ENCODE peak calls at places on chromosomes 7 and 10, in four cellular contexts. One of them, this sample, is unnamed.

GRCh38 chr7:143878884-143879283 is 23.1 kb downstream of the TCAF1 start:
- DNase-seq in thoracic aorta: no peak
- DNase-seq in spleen: no peak
- DNase-seq in cardiac fibroblast: no peak
- DNase-seq in this sample: no peak

GRCh38 chr7:24825931-24826661 is 68.8 kb upstream of the GSDME start:
- DNase-seq in spleen: no peak
- DNase-seq in thoracic aorta: no peak
- DNase-seq in cardiac fibroblast: peak
- DNase-seq in this sample: peak

GRCh38 chr7:14734839-14735321 is 167.7 kb downstream of the DGKB start:
- DNase-seq in cardiac fibroblast: no peak
- DNase-seq in thoracic aorta: no peak
- DNase-seq in spleen: no peak
- DNase-seq in this sample: no peak

GRCh38 chr10:73092830-73093229 is 3.8 kb downstream of the P4HA1 start:
- DNase-seq in thoracic aorta: no peak
- DNase-seq in spleen: no peak
- DNase-seq in cardiac fibroblast: no peak
- DNase-seq in this sample: no peak

GRCh38 chr7:87498893-87499292 is 23.4 kb upstream of the ABCB4 start:
- DNase-seq in spleen: no peak
- DNase-seq in cardiac fibroblast: no peak
- DNase-seq in thoracic aorta: no peak
- DNase-seq in this sample: no peak

GRCh38 chr7:94395141-94396041 is 696 bp downstream of the COL1A2 start:
- DNase-seq in cardiac fibroblast: peak
- DNase-seq in thoracic aorta: no peak
- DNase-seq in spleen: no peak
- DNase-seq in this sample: peak

GRCh38 chr7:151213826-151214225 is 3.5 kb upstream of the H2BK1 start:
- DNase-seq in thoracic aorta: no peak
- DNase-seq in spleen: peak
- DNase-seq in cardiac fibroblast: no peak
- DNase-seq in this sample: no peak

GRCh38 chr7:80634505-80634904 is 3.9 kb upstream of the CD36 start:
- DNase-seq in thoracic aorta: no peak
- DNase-seq in cardiac fibroblast: peak
- DNase-seq in spleen: no peak
- DNase-seq in this sample: peak

DNA sequence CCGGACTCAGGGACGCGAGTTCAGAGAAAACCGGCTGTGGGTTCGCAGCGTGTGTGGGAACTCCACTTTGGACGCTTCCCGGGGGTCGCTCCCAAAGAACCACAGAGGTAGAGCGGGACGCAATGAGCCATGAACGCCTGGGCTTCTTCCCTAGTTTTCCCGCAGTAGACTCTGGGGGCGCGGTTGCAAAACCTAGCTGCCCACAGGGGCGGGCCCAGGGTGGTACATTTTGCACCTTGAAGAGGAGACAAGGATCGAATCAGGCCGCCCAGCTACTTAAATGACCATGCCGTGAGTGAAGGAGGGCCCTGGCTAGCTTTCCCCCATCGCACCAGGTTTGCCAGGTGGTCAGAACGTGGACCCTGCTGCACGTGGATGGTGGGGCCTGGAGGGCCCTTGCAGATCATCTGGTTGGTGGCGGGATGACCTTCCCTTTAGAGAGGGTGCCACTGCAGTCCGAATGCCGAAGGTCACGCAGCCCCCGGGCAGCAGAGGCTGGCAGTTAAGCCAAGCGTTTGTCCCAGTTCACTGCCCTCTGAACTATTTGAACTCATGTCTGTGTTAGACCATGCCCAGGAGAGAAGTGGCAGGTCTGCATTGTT is 568 bp upstream of the SHTN1 start:
- DNase-seq in thoracic aorta: no peak
- DNase-seq in spleen: no peak
- DNase-seq in cardiac fibroblast: no peak
- DNase-seq in this sample: no peak
- TF ChIP-seq CTCF in thoracic aorta: no peak
- TF ChIP-seq CTCF in spleen: no peak
- TF ChIP-seq CTCF in cardiac fibroblast: no peak
- TF ChIP-seq CTCF in this sample: no peak

GRCh38 chr7:101882595-101883564 is 65.5 kb downstream of the CUX1 start:
- DNase-seq in cardiac fibroblast: peak
- DNase-seq in spleen: no peak
- DNase-seq in thoracic aorta: peak
- DNase-seq in this sample: peak
- H3K4me3 ChIP-seq in cardiac fibroblast: peak
- H3K4me3 ChIP-seq in spleen: no peak
- H3K4me3 ChIP-seq in thoracic aorta: peak
- H3K4me3 ChIP-seq in this sample: no peak

DNA sequence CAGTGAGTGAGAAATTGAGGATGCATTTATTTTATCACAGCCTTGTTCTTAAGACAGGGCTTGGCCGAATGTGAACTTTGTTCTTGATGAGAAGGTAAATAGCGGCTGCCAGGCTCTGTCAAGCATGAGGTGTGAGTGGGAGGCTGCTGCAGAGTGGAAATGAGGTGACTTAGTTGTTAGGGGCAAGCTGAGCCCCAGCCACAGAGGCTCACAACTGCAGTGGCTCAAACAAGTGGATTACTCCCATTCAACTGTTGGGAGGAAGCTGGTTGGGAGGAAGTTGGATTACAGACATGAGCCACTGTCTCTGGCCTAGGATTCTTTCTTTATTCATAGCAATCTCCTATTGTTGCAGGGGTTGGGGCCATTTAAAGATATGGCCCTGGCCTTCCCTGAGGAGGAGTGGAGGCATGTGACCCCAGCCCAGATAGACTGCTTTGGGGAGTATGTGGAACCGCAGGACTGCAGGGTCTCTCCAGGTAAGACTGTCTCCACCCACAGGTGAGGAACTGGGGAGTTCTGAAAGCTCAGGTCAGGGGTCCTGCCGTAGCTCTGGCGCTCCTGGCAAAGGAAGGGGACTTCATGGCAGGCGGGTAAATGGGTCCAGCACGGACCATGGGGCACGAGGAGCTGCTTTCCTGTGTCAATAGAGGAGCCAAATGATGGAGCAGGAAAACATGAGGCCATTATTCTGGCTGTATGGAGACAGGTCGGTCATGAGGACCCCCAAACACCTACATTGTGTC is 7.1 kb downstream of the ZSCAN25 start:
- DNase-seq in spleen: no peak
- DNase-seq in cardiac fibroblast: no peak
- DNase-seq in thoracic aorta: no peak
- DNase-seq in this sample: no peak
- TF ChIP-seq CTCF in spleen: no peak
- TF ChIP-seq CTCF in cardiac fibroblast: no peak
- TF ChIP-seq CTCF in thoracic aorta: no peak
- TF ChIP-seq CTCF in this sample: no peak

GRCh38 chr7:100472854-100473499 is 6.0 kb downstream of the TSC22D4 start:
- DNase-seq in spleen: no peak
- DNase-seq in thoracic aorta: no peak
- DNase-seq in cardiac fibroblast: peak
- DNase-seq in this sample: no peak
- H3K4me3 ChIP-seq in spleen: no peak
- H3K4me3 ChIP-seq in thoracic aorta: peak
- H3K4me3 ChIP-seq in cardiac fibroblast: peak
- H3K4me3 ChIP-seq in this sample: no peak

GRCh38 chr7:98278936-98279335 is 2.5 kb upstream of the BRI3 start:
- DNase-seq in thoracic aorta: no peak
- DNase-seq in spleen: no peak
- DNase-seq in cardiac fibroblast: no peak
- DNase-seq in this sample: no peak

GRCh38 chr7:98280296-98280695 is 1.2 kb upstream of the BRI3 start:
- DNase-seq in thoracic aorta: no peak
- DNase-seq in cardiac fibroblast: no peak
- DNase-seq in spleen: no peak
- DNase-seq in this sample: no peak

GRCh38 chr7:98282727-98283126 is 1.2 kb downstream of the BRI3 start:
- DNase-seq in spleen: no peak
- DNase-seq in cardiac fibroblast: no peak
- DNase-seq in thoracic aorta: no peak
- DNase-seq in this sample: peak

GRCh38 chr7:98281757-98282652 is 519 bp downstream of the BRI3 start:
- DNase-seq in thoracic aorta: no peak
- DNase-seq in spleen: peak
- DNase-seq in cardiac fibroblast: no peak
- DNase-seq in this sample: no peak

GRCh38 chr7:98280791-98281756 is at the start of gene BRI3:
- DNase-seq in thoracic aorta: peak
- DNase-seq in cardiac fibroblast: peak
- DNase-seq in spleen: peak
- DNase-seq in this sample: peak
- TF ChIP-seq CTCF in thoracic aorta: no peak
- TF ChIP-seq CTCF in cardiac fibroblast: no peak
- TF ChIP-seq CTCF in spleen: peak
- TF ChIP-seq CTCF in this sample: no peak

DNA sequence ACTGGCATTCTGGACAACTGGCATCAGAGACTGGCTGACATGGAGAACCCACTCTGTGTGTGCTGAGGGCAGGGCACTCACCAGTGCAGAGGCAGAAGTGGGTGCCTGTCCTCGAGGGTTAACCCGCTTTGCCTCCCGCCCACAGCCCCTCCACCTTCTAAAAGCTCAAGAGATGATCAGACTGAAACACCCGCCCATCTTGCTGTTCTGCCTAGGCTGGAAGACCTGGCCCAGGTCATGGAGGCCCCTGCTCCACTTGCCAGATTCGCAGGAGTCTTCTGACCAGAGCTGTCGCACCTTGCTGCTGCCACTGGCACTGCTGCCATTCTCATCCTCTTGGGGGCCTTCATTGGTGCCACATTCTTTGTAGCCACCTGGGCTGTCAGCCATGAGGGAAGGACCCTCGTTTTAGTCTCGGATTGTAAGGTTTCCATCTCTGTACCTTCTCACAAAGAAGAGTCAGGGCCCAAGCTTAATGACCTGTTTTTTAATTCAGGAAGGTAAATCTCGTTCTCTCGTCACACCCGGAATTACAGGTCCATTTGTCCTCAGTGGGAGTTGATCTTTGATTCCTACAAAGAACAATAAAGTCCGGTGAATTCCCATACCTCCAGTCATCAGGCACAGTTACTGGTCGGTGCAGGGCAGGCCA is 1.9 kb downstream of the CYREN start:
- DNase-seq in thoracic aorta: no peak
- DNase-seq in spleen: peak
- DNase-seq in cardiac fibroblast: no peak
- DNase-seq in this sample: no peak
- H3K4me3 ChIP-seq in thoracic aorta: no peak
- H3K4me3 ChIP-seq in spleen: no peak
- H3K4me3 ChIP-seq in cardiac fibroblast: peak
- H3K4me3 ChIP-seq in this sample: no peak

GRCh38 chr7:44767912-44768662 is 19.4 kb downstream of the ZMIZ2 start:
- DNase-seq in thoracic aorta: no peak
- DNase-seq in cardiac fibroblast: peak
- DNase-seq in spleen: peak
- DNase-seq in this sample: peak
- TF ChIP-seq CTCF in thoracic aorta: no peak
- TF ChIP-seq CTCF in cardiac fibroblast: no peak
- TF ChIP-seq CTCF in spleen: no peak
- TF ChIP-seq CTCF in this sample: no peak

This sample was measured in astrocyte of the spinal cord.